ENCODE peak calls at places on chromosomes 5 and 9, in six cellular contexts. I is hepatic stellate cell; O is HT-29; S is stimulated activated naive CD4-positive, alpha-beta T cell; A is putamen; J is adipocyte. L is an unnamed sample.

GRCh38 chr9:101383361-101383760 is 1.4 kb downstream of the BAAT start:
- DNase-seq in O (no peak), J (no peak), A (no peak), S (no peak), I (no peak), L (peak)

GRCh38 chr9:98146101-98146991 is 27.3 kb upstream of the TRIM14 start:
- DNase-seq in I (no peak), A (no peak), J (peak), S (no peak), O (peak), L (no peak)

GRCh38 chr9:69036319-69036718 is 767 bp downstream of the FXN start:
- DNase-seq in A (no peak), S (no peak), O (peak), I (peak), J (no peak), L (peak)

GRCh38 chr9:80285325-80285724 is 713.6 kb downstream of the TLE4 start:
- DNase-seq in O (peak), A (no peak), I (peak), S (no peak), J (peak), L (peak)

GRCh38 chr9:98867434-98868168 is 60.1 kb downstream of the GALNT12 start:
- DNase-seq in I (peak), J (peak), S (no peak), O (no peak), A (peak), L (peak)

GRCh38 chr9:95516221-95516735 is 493 bp downstream of the PTCH1 start:
- DNase-seq in J (peak), A (no peak), S (peak), I (no peak), O (peak), L (no peak)

GRCh38 chr5:53963958-53964357 is 346.4 kb downstream of the ARL15 start:
- DNase-seq in J (no peak), S (no peak), A (no peak), I (no peak), O (no peak), L (no peak)

GRCh38 chr5:101977729-101978345 is 318.2 kb downstream of the SLCO4C1 start:
- DNase-seq in I (peak), S (no peak), O (peak), J (peak), A (peak), L (peak)

GRCh38 chr9:110623462-110624025 is 44.0 kb upstream of the SVEP1 start:
- DNase-seq in I (no peak), J (peak), S (peak), A (peak), O (peak), L (peak)

GRCh38 chr9:16794871-16795639 is 75.4 kb downstream of the BNC2 start:
- DNase-seq in J (peak), O (no peak), A (no peak), I (peak), S (no peak), L (peak)

GRCh38 chr9:6930827-6931226 is 173.1 kb downstream of the KDM4C start:
- DNase-seq in O (no peak), J (peak), A (no peak), S (no peak), I (peak), L (no peak)

L was measured in myocyte.